ENCODE peak calls at places on chromosomes 13 and 19, in seven cellular contexts. One of them, this sample, is unnamed. For H3K4me1, the result is how much of the 10 kb centered on the place peaks cover.

GRCh38 chr13:93559718-93560117 is 333.1 kb downstream of the GPC6 start:
- DNase-seq in tibial nerve: no peak
- DNase-seq in uterus: no peak
- DNase-seq in adrenal gland: no peak
- DNase-seq in body of pancreas: no peak
- DNase-seq in heart left ventricle: no peak
- DNase-seq in IMR-90: peak
- DNase-seq in this sample: no peak

GRCh38 chr19:33621811-33622504 is at the start of gene CHST8:
- DNase-seq in tibial nerve: no peak
- DNase-seq in uterus: no peak
- DNase-seq in adrenal gland: peak
- DNase-seq in body of pancreas: no peak
- DNase-seq in heart left ventricle: peak
- DNase-seq in IMR-90: no peak
- DNase-seq in this sample: no peak

GRCh38 chr19:2986951-2987491 is 9.7 kb downstream of the TLE6 start:
- DNase-seq in tibial nerve: no peak
- DNase-seq in uterus: no peak
- DNase-seq in adrenal gland: no peak
- DNase-seq in body of pancreas: no peak
- DNase-seq in heart left ventricle: no peak
- DNase-seq in IMR-90: no peak
- DNase-seq in this sample: no peak

GRCh38 chr13:46595136-46595917 is 42.4 kb downstream of the LRCH1 start:
- DNase-seq in tibial nerve: no peak
- DNase-seq in uterus: peak
- DNase-seq in adrenal gland: no peak
- DNase-seq in body of pancreas: no peak
- DNase-seq in heart left ventricle: no peak
- DNase-seq in IMR-90: peak
- DNase-seq in this sample: no peak

GRCh38 chr19:45569619-45570421 is 14.8 kb downstream of the OPA3 start:
- DNase-seq in tibial nerve: no peak
- DNase-seq in uterus: no peak
- DNase-seq in adrenal gland: peak
- DNase-seq in body of pancreas: peak
- DNase-seq in heart left ventricle: peak
- DNase-seq in IMR-90: no peak
- DNase-seq in this sample: peak

GRCh38 chr19:42540071-42540553 is 11.8 kb upstream of the CEACAM1 start:
- DNase-seq in tibial nerve: no peak
- DNase-seq in uterus: no peak
- DNase-seq in adrenal gland: no peak
- DNase-seq in body of pancreas: no peak
- DNase-seq in heart left ventricle: no peak
- DNase-seq in IMR-90: no peak
- DNase-seq in this sample: no peak

GRCh38 chr19:29526730-29527499 is 1.1 kb downstream of the VSTM2B start:
- DNase-seq in tibial nerve: no peak
- DNase-seq in uterus: no peak
- DNase-seq in adrenal gland: no peak
- DNase-seq in body of pancreas: no peak
- DNase-seq in heart left ventricle: no peak
- DNase-seq in IMR-90: no peak
- DNase-seq in this sample: peak

GRCh38 chr19:43699506-43700367 is 16.1 kb upstream of the IRGC start:
- DNase-seq in tibial nerve: no peak
- DNase-seq in uterus: no peak
- DNase-seq in adrenal gland: no peak
- DNase-seq in body of pancreas: peak
- DNase-seq in heart left ventricle: peak
- DNase-seq in IMR-90: peak
- DNase-seq in this sample: peak

GRCh38 chr13:36293497-36293896 is 4.1 kb downstream of the CCDC169 start:
- DNase-seq in tibial nerve: no peak
- DNase-seq in uterus: no peak
- DNase-seq in adrenal gland: no peak
- DNase-seq in body of pancreas: no peak
- DNase-seq in heart left ventricle: no peak
- DNase-seq in IMR-90: no peak
- DNase-seq in this sample: no peak

GRCh38 chr19:15640294-15640903 is at the start of gene CYP4F3:
- DNase-seq in tibial nerve: peak
- DNase-seq in uterus: no peak
- DNase-seq in adrenal gland: peak
- DNase-seq in body of pancreas: peak
- DNase-seq in heart left ventricle: peak
- DNase-seq in IMR-90: no peak
- DNase-seq in this sample: peak

GRCh38 chr13:26050568-26051230 is 1.1 kb downstream of the SHISA2 start:
- DNase-seq in tibial nerve: no peak
- DNase-seq in uterus: no peak
- DNase-seq in adrenal gland: no peak
- DNase-seq in body of pancreas: peak
- DNase-seq in heart left ventricle: peak
- DNase-seq in IMR-90: no peak
- DNase-seq in this sample: no peak

GRCh38 chr13:111117961-111118360 is 2.9 kb downstream of the ARHGEF7 start:
- DNase-seq in tibial nerve: no peak
- DNase-seq in uterus: no peak
- DNase-seq in adrenal gland: no peak
- DNase-seq in body of pancreas: no peak
- DNase-seq in heart left ventricle: no peak
- DNase-seq in IMR-90: no peak
- DNase-seq in this sample: no peak

GRCh38 chr13:41458187-41458938 is 1.0 kb downstream of the RGCC start:
- DNase-seq in tibial nerve: no peak
- DNase-seq in uterus: no peak
- DNase-seq in adrenal gland: peak
- DNase-seq in body of pancreas: peak
- DNase-seq in heart left ventricle: peak
- DNase-seq in IMR-90: peak
- DNase-seq in this sample: peak

GRCh38 chr13:38775085-38775484 is 88.2 kb downstream of the FREM2 start:
- DNase-seq in tibial nerve: no peak
- DNase-seq in uterus: no peak
- DNase-seq in adrenal gland: no peak
- DNase-seq in body of pancreas: no peak
- DNase-seq in heart left ventricle: no peak
- DNase-seq in IMR-90: no peak
- DNase-seq in this sample: no peak

GRCh38 chr19:16772841-16773240 is 53.2 kb downstream of the NWD1 start:
- DNase-seq in tibial nerve: no peak
- DNase-seq in uterus: no peak
- DNase-seq in adrenal gland: no peak
- DNase-seq in body of pancreas: no peak
- DNase-seq in heart left ventricle: no peak
- DNase-seq in IMR-90: no peak
- DNase-seq in this sample: no peak

GRCh38 chr13:106310450-106310849 is 225.0 kb downstream of the EFNB2 start:
- DNase-seq in tibial nerve: no peak
- DNase-seq in uterus: no peak
- DNase-seq in adrenal gland: no peak
- DNase-seq in body of pancreas: no peak
- DNase-seq in heart left ventricle: no peak
- DNase-seq in IMR-90: no peak
- DNase-seq in this sample: no peak

DNA sequence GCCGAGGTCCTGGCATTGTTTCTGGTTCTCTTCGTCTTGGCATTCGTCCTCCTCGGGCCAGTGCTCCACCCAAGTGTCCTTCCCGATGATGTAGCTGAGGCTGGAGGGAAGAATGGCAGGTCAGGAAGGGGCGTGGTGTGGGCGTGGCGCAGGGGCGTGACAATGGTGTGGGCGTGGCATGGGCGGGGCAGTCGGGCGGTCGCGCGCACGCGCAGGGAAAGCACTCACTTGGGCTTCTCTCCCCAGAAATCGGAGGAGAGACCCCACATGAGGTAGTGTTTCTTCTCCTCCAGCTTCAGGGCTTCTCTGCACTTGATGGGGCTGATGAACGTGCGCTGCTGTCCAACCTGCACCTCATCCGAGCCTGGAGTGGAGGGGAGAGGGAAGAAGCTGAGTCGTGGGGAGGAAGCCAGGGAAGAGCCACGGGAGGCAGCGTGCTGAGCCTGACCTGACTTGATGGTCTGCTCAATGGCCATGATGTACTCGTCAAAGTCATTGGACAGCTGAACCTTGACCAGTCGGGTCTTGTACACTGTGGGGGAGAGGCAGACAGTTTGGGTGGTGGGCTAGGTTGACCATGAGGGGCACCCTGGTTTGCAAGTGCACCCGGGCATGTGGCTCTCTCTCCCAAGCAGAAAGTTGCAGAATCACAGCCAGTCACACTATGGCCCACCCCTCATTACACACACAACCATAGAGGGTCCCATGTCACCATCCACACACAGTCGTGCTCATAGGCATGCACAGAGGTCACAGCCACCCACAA is 8.1 kb upstream of the TNFSF14 start:
- DNase-seq in tibial nerve: no peak
- DNase-seq in uterus: no peak
- DNase-seq in adrenal gland: peak
- DNase-seq in body of pancreas: no peak
- DNase-seq in heart left ventricle: no peak
- DNase-seq in IMR-90: no peak
- DNase-seq in this sample: peak
- TF ChIP-seq POLR2A in tibial nerve: no peak
- TF ChIP-seq POLR2A in uterus: no peak
- TF ChIP-seq POLR2A in adrenal gland: no peak
- TF ChIP-seq POLR2A in body of pancreas: no peak
- TF ChIP-seq POLR2A in heart left ventricle: no peak
- TF ChIP-seq POLR2A in IMR-90: no peak
- TF ChIP-seq POLR2A in this sample: no peak

DNA sequence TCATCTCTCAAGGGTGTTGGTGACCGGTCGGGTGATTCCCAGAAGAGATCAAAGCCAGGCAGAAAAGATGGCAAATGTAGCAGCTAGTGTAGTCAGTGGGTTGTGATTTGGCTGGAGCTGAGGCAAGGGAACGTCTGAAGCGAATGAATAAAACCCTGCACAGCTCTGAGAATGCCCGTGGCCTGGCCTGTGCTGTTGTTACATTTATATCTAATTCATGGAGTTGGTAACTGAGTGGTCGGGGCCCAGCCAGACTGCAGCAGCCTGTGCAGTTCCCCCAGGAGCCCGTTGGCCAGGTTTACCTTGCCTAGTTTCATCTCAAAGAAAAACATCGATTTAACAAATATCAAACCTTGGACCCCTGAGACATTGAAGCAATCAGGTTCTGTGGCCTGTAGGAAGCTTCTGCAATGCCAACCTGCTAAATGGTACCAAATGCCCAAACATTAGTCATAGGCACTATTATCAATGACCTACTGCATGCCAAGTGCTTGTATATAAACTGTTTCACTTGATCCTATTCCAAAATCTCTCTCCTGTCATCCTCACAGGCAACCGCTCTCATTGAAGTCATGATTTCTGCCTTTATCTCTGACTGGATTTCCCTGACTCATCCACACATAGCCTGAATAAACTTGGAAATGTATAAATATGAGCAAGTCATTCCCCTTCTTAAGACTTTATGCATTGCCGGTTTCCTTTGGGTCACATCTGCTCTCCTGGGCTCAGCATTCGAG is 153.6 kb upstream of the SERP2 start:
- DNase-seq in tibial nerve: no peak
- DNase-seq in uterus: no peak
- DNase-seq in adrenal gland: peak
- DNase-seq in body of pancreas: peak
- DNase-seq in heart left ventricle: no peak
- DNase-seq in IMR-90: peak
- DNase-seq in this sample: no peak
- H3K4me1 ChIP-seq in tibial nerve: under half
- H3K4me1 ChIP-seq in uterus: under half
- H3K4me1 ChIP-seq in adrenal gland: under half
- H3K4me1 ChIP-seq in body of pancreas: under half
- H3K4me1 ChIP-seq in heart left ventricle: under half
- H3K4me1 ChIP-seq in IMR-90: under half
- H3K4me1 ChIP-seq in this sample: under half

GRCh38 chr13:51194942-51195341 is 27.3 kb upstream of the FAM124A start:
- DNase-seq in tibial nerve: no peak
- DNase-seq in uterus: no peak
- DNase-seq in adrenal gland: no peak
- DNase-seq in body of pancreas: no peak
- DNase-seq in heart left ventricle: no peak
- DNase-seq in IMR-90: no peak
- DNase-seq in this sample: no peak

GRCh38 chr13:51193387-51193786 is 28.8 kb upstream of the FAM124A start:
- DNase-seq in tibial nerve: no peak
- DNase-seq in uterus: no peak
- DNase-seq in adrenal gland: no peak
- DNase-seq in body of pancreas: no peak
- DNase-seq in heart left ventricle: no peak
- DNase-seq in IMR-90: no peak
- DNase-seq in this sample: no peak

GRCh38 chr13:51192348-51192747 is 29.9 kb upstream of the FAM124A start:
- DNase-seq in tibial nerve: no peak
- DNase-seq in uterus: no peak
- DNase-seq in adrenal gland: no peak
- DNase-seq in body of pancreas: no peak
- DNase-seq in heart left ventricle: no peak
- DNase-seq in IMR-90: no peak
- DNase-seq in this sample: no peak

GRCh38 chr13:51191743-51192142 is 30.5 kb upstream of the FAM124A start:
- DNase-seq in tibial nerve: no peak
- DNase-seq in uterus: no peak
- DNase-seq in adrenal gland: no peak
- DNase-seq in body of pancreas: no peak
- DNase-seq in heart left ventricle: no peak
- DNase-seq in IMR-90: no peak
- DNase-seq in this sample: no peak
- TF ChIP-seq CTCF in tibial nerve: no peak
- TF ChIP-seq CTCF in uterus: no peak
- TF ChIP-seq CTCF in adrenal gland: no peak
- TF ChIP-seq CTCF in body of pancreas: no peak
- TF ChIP-seq CTCF in heart left ventricle: no peak
- TF ChIP-seq CTCF in IMR-90: no peak
- TF ChIP-seq CTCF in this sample: no peak

DNA sequence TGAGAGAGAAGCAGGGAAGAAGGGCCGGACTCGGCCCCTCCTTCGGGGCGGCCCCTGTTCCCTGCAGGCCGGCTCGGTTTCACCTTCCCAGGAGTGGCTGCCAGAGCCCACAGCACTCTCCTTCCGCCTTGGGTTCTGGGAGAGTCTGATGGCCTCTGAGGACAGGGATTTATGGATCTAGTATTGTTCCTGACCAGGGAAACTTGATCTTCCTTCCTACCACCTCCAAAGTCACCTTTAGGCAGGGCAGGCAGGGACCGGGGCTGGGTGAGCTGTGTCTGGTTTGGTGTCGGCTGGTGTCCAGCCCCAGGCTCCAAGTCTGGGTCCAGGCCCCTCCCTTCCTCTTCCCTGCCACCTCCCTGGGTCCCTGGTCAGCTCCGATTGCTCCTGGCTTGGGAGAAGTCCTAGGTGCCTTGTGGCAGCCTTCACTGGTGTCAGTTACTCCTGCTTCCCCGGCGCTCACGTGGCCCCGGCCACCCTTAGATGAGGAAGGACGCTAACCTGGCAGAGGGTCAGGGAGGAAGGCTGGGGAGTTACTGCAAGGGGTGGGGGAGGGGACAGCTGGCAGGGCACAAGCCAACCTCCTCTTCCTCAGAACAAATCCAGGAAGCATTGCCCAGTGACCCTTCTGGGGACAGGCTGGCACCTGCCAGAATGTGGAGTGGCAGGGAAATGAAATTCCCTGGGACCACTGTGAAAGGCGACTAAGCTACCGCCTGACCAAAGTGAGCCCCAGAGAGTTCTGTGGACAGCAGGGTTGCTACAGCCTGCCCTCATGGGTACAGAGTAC is 18.8 kb downstream of the RFX1 start:
- DNase-seq in tibial nerve: peak
- DNase-seq in uterus: no peak
- DNase-seq in adrenal gland: peak
- DNase-seq in body of pancreas: peak
- DNase-seq in heart left ventricle: peak
- DNase-seq in IMR-90: no peak
- DNase-seq in this sample: peak
- TF ChIP-seq POLR2A in tibial nerve: no peak
- TF ChIP-seq POLR2A in uterus: no peak
- TF ChIP-seq POLR2A in adrenal gland: no peak
- TF ChIP-seq POLR2A in body of pancreas: no peak
- TF ChIP-seq POLR2A in heart left ventricle: no peak
- TF ChIP-seq POLR2A in IMR-90: no peak
- TF ChIP-seq POLR2A in this sample: no peak

This sample was measured in spleen.